ENCODE peak calls at places on chromosome 11, in six cellular contexts. One of them, this sample, is unnamed. For H3K27me3, the result is how much of the 10 kb centered on the place peaks cover.

GRCh38 chr11:2892215-2893020 is 6.8 kb upstream of the CDKN1C start:
- DNase-seq in vagina: no peak
- DNase-seq in AG04450: no peak
- DNase-seq in astrocyte: peak
- DNase-seq in CD4-positive, alpha-beta T cell: peak
- DNase-seq in K562: peak
- DNase-seq in this sample: peak

GRCh38 chr11:61163714-61164609 is 2.7 kb upstream of the VPS37C start:
- DNase-seq in vagina: no peak
- DNase-seq in AG04450: no peak
- DNase-seq in astrocyte: no peak
- DNase-seq in CD4-positive, alpha-beta T cell: no peak
- DNase-seq in K562: peak
- DNase-seq in this sample: no peak

GRCh38 chr11:17296852-17297559 is 20.5 kb downstream of the NUCB2 start:
- DNase-seq in vagina: no peak
- DNase-seq in AG04450: no peak
- DNase-seq in astrocyte: no peak
- DNase-seq in CD4-positive, alpha-beta T cell: no peak
- DNase-seq in K562: no peak
- DNase-seq in this sample: no peak

GRCh38 chr11:87374206-87374793 is 336.6 kb downstream of the TMEM135 start:
- DNase-seq in vagina: no peak
- DNase-seq in AG04450: no peak
- DNase-seq in astrocyte: peak
- DNase-seq in CD4-positive, alpha-beta T cell: no peak
- DNase-seq in K562: no peak
- DNase-seq in this sample: no peak

GRCh38 chr11:35992551-35992950 is 48.7 kb downstream of the LDLRAD3 start:
- DNase-seq in vagina: no peak
- DNase-seq in AG04450: no peak
- DNase-seq in astrocyte: no peak
- DNase-seq in CD4-positive, alpha-beta T cell: no peak
- DNase-seq in K562: no peak
- DNase-seq in this sample: no peak

GRCh38 chr11:86041975-86042378 is 26.9 kb downstream of the PICALM start:
- DNase-seq in vagina: no peak
- DNase-seq in AG04450: peak
- DNase-seq in astrocyte: peak
- DNase-seq in CD4-positive, alpha-beta T cell: no peak
- DNase-seq in K562: peak
- DNase-seq in this sample: peak

GRCh38 chr11:2345050-2345449 is 32.1 kb upstream of the CD81 start:
- DNase-seq in vagina: no peak
- DNase-seq in AG04450: no peak
- DNase-seq in astrocyte: no peak
- DNase-seq in CD4-positive, alpha-beta T cell: no peak
- DNase-seq in K562: no peak
- DNase-seq in this sample: no peak

GRCh38 chr11:131495417-131495816 is 125.0 kb downstream of the NTM start:
- DNase-seq in vagina: no peak
- DNase-seq in AG04450: no peak
- DNase-seq in astrocyte: no peak
- DNase-seq in CD4-positive, alpha-beta T cell: no peak
- DNase-seq in K562: no peak
- DNase-seq in this sample: no peak

GRCh38 chr11:86499723-86500129 is 125.0 kb downstream of the CCDC81 start:
- DNase-seq in vagina: no peak
- DNase-seq in AG04450: no peak
- DNase-seq in astrocyte: no peak
- DNase-seq in CD4-positive, alpha-beta T cell: no peak
- DNase-seq in K562: no peak
- DNase-seq in this sample: no peak

GRCh38 chr11:116853461-116854073 is 16.1 kb upstream of the APOA1 start:
- DNase-seq in vagina: no peak
- DNase-seq in AG04450: peak
- DNase-seq in astrocyte: peak
- DNase-seq in CD4-positive, alpha-beta T cell: peak
- DNase-seq in K562: no peak
- DNase-seq in this sample: no peak

GRCh38 chr11:62132188-62132587 is 8.4 kb downstream of the INCENP start:
- DNase-seq in vagina: peak
- DNase-seq in AG04450: no peak
- DNase-seq in astrocyte: no peak
- DNase-seq in CD4-positive, alpha-beta T cell: no peak
- DNase-seq in K562: no peak
- DNase-seq in this sample: no peak

GRCh38 chr11:19355601-19356000 is 114.9 kb upstream of the E2F8 start:
- DNase-seq in vagina: no peak
- DNase-seq in AG04450: no peak
- DNase-seq in astrocyte: no peak
- DNase-seq in CD4-positive, alpha-beta T cell: no peak
- DNase-seq in K562: no peak
- DNase-seq in this sample: no peak

DNA sequence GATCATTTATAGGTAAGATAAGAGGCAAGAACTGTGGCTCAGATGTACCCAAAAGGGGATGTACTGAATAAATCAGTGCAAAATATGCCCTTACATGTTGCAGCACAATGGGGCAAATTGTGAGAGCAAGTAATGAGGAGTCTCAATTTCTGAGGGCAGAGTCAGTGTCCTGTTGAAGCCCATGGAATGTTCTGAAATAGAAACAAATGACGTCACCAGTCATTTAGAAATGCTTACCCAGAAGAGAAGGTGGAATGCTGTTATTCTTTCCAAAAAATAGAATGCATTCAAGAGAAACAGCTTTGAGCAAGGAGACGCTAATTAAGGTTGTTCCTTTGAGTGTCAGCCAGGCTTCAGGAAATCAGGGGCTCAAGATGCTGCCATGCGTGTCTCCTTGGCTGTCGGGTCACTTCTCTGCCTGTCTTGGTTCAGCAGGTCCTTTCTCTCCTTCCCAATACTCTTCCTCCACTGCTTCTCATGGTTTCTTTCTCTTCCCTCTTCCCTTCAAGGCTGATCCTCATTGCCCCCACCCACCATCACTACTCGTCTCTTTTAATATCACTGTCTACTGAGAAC is 118.8 kb upstream of the E2F8 start:
- DNase-seq in vagina: no peak
- DNase-seq in AG04450: peak
- DNase-seq in astrocyte: peak
- DNase-seq in CD4-positive, alpha-beta T cell: no peak
- DNase-seq in K562: no peak
- DNase-seq in this sample: no peak
- H3K27me3 ChIP-seq in vagina: under half
- H3K27me3 ChIP-seq in AG04450: under half
- H3K27me3 ChIP-seq in astrocyte: under half
- H3K27me3 ChIP-seq in CD4-positive, alpha-beta T cell: under half
- H3K27me3 ChIP-seq in K562: under half
- H3K27me3 ChIP-seq in this sample: under half

DNA sequence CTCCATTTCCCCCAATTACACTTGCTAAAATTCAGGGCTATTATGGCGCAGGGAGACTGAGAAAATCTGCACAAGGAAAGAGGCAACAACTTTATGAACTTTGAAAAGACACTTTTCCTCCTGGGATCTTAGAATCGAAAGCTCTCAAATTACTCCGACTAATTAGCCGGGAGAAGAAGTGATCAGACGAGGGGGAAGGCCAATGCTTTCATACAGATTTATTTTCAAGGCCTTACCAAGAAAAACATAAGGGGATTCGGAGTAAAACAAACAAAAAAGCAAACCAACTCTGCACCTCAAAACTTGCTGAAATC is 1.6 kb downstream of the PAX6 start:
- DNase-seq in vagina: no peak
- DNase-seq in AG04450: no peak
- DNase-seq in astrocyte: peak
- DNase-seq in CD4-positive, alpha-beta T cell: no peak
- DNase-seq in K562: no peak
- DNase-seq in this sample: no peak
- H3K27me3 ChIP-seq in vagina: under half
- H3K27me3 ChIP-seq in AG04450: half or more
- H3K27me3 ChIP-seq in astrocyte: half or more
- H3K27me3 ChIP-seq in CD4-positive, alpha-beta T cell: half or more
- H3K27me3 ChIP-seq in K562: under half
- H3K27me3 ChIP-seq in this sample: half or more

GRCh38 chr11:34732831-34733230 is 111.9 kb downstream of the EHF start:
- DNase-seq in vagina: no peak
- DNase-seq in AG04450: no peak
- DNase-seq in astrocyte: no peak
- DNase-seq in CD4-positive, alpha-beta T cell: no peak
- DNase-seq in K562: no peak
- DNase-seq in this sample: no peak

DNA sequence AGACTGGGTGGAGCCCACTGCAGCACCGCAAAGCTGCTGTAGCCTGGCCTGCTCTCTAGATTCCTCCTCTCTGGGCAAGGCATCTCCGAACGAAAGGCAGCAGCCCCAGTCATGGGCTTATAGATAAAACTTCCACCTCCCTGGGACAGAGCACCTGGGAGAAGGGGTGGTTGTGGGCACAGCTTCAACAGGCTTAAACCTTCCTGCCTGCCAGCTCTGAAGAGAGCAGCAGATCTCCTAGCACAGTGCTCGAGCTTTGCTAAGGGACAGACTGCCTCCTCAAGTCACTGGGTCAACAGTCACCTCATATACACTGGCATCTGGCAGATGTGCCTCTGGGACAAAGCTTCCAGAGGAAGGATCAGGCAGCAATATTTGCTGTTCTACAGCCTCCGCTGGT is 117.3 kb downstream of the EHF start:
- DNase-seq in vagina: no peak
- DNase-seq in AG04450: no peak
- DNase-seq in astrocyte: no peak
- DNase-seq in CD4-positive, alpha-beta T cell: no peak
- DNase-seq in K562: no peak
- DNase-seq in this sample: no peak
- H3K27me3 ChIP-seq in vagina: under half
- H3K27me3 ChIP-seq in AG04450: under half
- H3K27me3 ChIP-seq in astrocyte: under half
- H3K27me3 ChIP-seq in CD4-positive, alpha-beta T cell: under half
- H3K27me3 ChIP-seq in K562: under half
- H3K27me3 ChIP-seq in this sample: under half

GRCh38 chr11:92717240-92717639 is 252.2 kb upstream of the MTNR1B start:
- DNase-seq in vagina: no peak
- DNase-seq in AG04450: no peak
- DNase-seq in astrocyte: no peak
- DNase-seq in CD4-positive, alpha-beta T cell: no peak
- DNase-seq in K562: no peak
- DNase-seq in this sample: no peak

GRCh38 chr11:92711913-92712312 is 257.5 kb upstream of the MTNR1B start:
- DNase-seq in vagina: no peak
- DNase-seq in AG04450: no peak
- DNase-seq in astrocyte: no peak
- DNase-seq in CD4-positive, alpha-beta T cell: no peak
- DNase-seq in K562: no peak
- DNase-seq in this sample: no peak

GRCh38 chr11:92709329-92709728 is 260.1 kb upstream of the MTNR1B start:
- DNase-seq in vagina: no peak
- DNase-seq in AG04450: no peak
- DNase-seq in astrocyte: no peak
- DNase-seq in CD4-positive, alpha-beta T cell: no peak
- DNase-seq in K562: no peak
- DNase-seq in this sample: no peak

DNA sequence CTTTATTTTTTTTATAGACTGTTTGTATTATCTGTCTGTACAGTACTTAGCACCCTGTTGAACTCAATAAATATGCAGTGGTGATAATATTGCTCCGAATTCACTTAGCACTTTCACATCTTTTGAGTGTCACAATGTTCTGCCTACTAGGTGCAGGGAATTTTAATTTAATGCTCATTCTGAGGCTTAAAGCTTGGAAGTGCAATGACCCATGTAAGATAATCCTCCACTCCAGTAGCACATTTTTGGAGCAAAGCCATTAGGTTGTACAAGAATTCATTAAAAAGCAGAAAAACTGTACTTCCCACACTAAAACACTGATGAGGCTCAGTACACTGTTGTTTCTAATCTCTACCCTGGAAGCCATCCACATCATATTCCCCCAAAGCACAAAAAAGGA is 255.3 kb upstream of the MTNR1B start:
- DNase-seq in vagina: no peak
- DNase-seq in AG04450: no peak
- DNase-seq in astrocyte: no peak
- DNase-seq in CD4-positive, alpha-beta T cell: no peak
- DNase-seq in K562: no peak
- DNase-seq in this sample: no peak
- H3K27me3 ChIP-seq in vagina: under half
- H3K27me3 ChIP-seq in AG04450: under half
- H3K27me3 ChIP-seq in astrocyte: under half
- H3K27me3 ChIP-seq in CD4-positive, alpha-beta T cell: under half
- H3K27me3 ChIP-seq in K562: under half
- H3K27me3 ChIP-seq in this sample: under half

DNA sequence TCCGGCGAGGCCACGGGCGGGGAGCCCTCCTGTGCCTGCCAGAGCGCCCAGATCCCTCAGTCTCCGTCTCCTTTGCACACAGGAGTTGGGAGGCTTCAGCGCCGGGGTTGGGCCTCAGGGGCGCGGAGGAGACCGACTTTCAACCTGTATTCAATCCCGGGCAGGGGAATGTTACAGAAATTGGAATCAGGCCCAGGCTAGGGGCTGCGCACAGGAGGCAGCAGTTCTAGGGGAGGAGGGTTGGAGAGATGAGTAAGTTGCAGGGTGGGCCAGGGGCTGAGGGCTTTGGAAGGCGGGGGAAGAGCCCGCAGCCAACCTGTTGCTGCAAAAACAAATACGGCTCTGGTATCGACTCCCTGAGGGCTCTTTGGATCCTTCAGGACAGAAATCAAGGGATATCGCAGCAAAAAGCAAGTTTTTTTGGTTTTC is 651 bp upstream of the KCNA4 start:
- DNase-seq in vagina: no peak
- DNase-seq in AG04450: no peak
- DNase-seq in astrocyte: no peak
- DNase-seq in CD4-positive, alpha-beta T cell: no peak
- DNase-seq in K562: no peak
- DNase-seq in this sample: no peak
- H3K27me3 ChIP-seq in vagina: under half
- H3K27me3 ChIP-seq in AG04450: under half
- H3K27me3 ChIP-seq in astrocyte: under half
- H3K27me3 ChIP-seq in CD4-positive, alpha-beta T cell: under half
- H3K27me3 ChIP-seq in K562: under half
- H3K27me3 ChIP-seq in this sample: under half

GRCh38 chr11:120102050-120102861 is 35.7 kb downstream of the TRIM29 start:
- DNase-seq in vagina: no peak
- DNase-seq in AG04450: no peak
- DNase-seq in astrocyte: no peak
- DNase-seq in CD4-positive, alpha-beta T cell: no peak
- DNase-seq in K562: no peak
- DNase-seq in this sample: no peak
- H3K27me3 ChIP-seq in vagina: under half
- H3K27me3 ChIP-seq in AG04450: under half
- H3K27me3 ChIP-seq in astrocyte: under half
- H3K27me3 ChIP-seq in CD4-positive, alpha-beta T cell: under half
- H3K27me3 ChIP-seq in K562: under half
- H3K27me3 ChIP-seq in this sample: under half

GRCh38 chr11:69729252-69729651 is 25.4 kb upstream of the FGF19 start:
- DNase-seq in vagina: no peak
- DNase-seq in AG04450: no peak
- DNase-seq in astrocyte: no peak
- DNase-seq in CD4-positive, alpha-beta T cell: no peak
- DNase-seq in K562: no peak
- DNase-seq in this sample: no peak
- H3K27me3 ChIP-seq in vagina: under half
- H3K27me3 ChIP-seq in AG04450: under half
- H3K27me3 ChIP-seq in astrocyte: under half
- H3K27me3 ChIP-seq in CD4-positive, alpha-beta T cell: half or more
- H3K27me3 ChIP-seq in K562: under half
- H3K27me3 ChIP-seq in this sample: under half